ENCODE peak calls at places on chromosomes 3 and 15, in seven cellular contexts. H, K, N, A, V, M and R are unnamed samples.

GRCh38 chr3:129608087-129608935 is 1.8 kb upstream of the PLXND1 start:
- DNase-seq in H (no peak), K (peak), N (no peak), A (no peak), V (no peak), M (peak), R (no peak)

GRCh38 chr3:192802957-192803899 is 75.9 kb upstream of the FGF12 start:
- DNase-seq in H (no peak), K (peak), N (no peak), A (peak), V (no peak), M (peak), R (no peak)

GRCh38 chr15:38464675-38465074 is 10.7 kb downstream of the FAM98B start:
- DNase-seq in H (no peak), K (no peak), N (no peak), A (no peak), V (no peak), M (no peak), R (no peak)

GRCh38 chr15:67175643-67176071 is 78.8 kb downstream of the AAGAB start:
- DNase-seq in H (no peak), K (peak), N (no peak), A (peak), V (no peak), M (no peak), R (no peak)

GRCh38 chr3:39814007-39814406 is 4.6 kb downstream of the MYRIP start:
- DNase-seq in H (no peak), K (no peak), N (no peak), A (no peak), V (no peak), M (peak), R (no peak)

GRCh38 chr3:8712045-8712870 is 21.3 kb upstream of the CAV3 start:
- DNase-seq in H (no peak), K (no peak), N (no peak), A (no peak), V (no peak), M (peak), R (no peak)

GRCh38 chr3:143035466-143036214 is 34.3 kb downstream of the U2SURP start:
- DNase-seq in H (no peak), K (no peak), N (no peak), A (no peak), V (no peak), M (no peak), R (no peak)

GRCh38 chr3:119187266-119187665 is 13.9 kb downstream of the UPK1B start:
- DNase-seq in H (no peak), K (no peak), N (no peak), A (no peak), V (no peak), M (peak), R (no peak)

GRCh38 chr3:4449043-4449803 is 17.8 kb downstream of the SUMF1 start:
- DNase-seq in H (no peak), K (peak), N (no peak), A (no peak), V (no peak), M (no peak), R (no peak)

GRCh38 chr3:193702967-193703366 is 110.0 kb downstream of the OPA1 start:
- DNase-seq in H (no peak), K (no peak), N (no peak), A (no peak), V (no peak), M (peak), R (no peak)

GRCh38 chr15:82873000-82873680 is 63.7 kb downstream of the WHAMM start:
- DNase-seq in H (no peak), K (no peak), N (peak), A (no peak), V (no peak), M (no peak), R (no peak)

GRCh38 chr3:42498791-42499477 is 3.5 kb upstream of the VIPR1 start:
- DNase-seq in H (peak), K (no peak), N (no peak), A (no peak), V (no peak), M (no peak), R (peak)

GRCh38 chr15:68980786-68981185 is 33.7 kb upstream of the NOX5 start:
- DNase-seq in H (no peak), K (no peak), N (no peak), A (no peak), V (no peak), M (no peak), R (no peak)

GRCh38 chr3:141505166-141505565 is 18.3 kb downstream of the RASA2 start:
- DNase-seq in H (no peak), K (no peak), N (no peak), A (no peak), V (no peak), M (no peak), R (no peak)

GRCh38 chr15:71294251-71294635 is 179.0 kb downstream of the THSD4 start:
- DNase-seq in H (no peak), K (no peak), N (no peak), A (no peak), V (no peak), M (no peak), R (no peak)

GRCh38 chr3:13209334-13209733 is 136.1 kb upstream of the IQSEC1 start:
- DNase-seq in H (peak), K (no peak), N (no peak), A (no peak), V (no peak), M (no peak), R (peak)

GRCh38 chr3:62097121-62097520 is 276.2 kb downstream of the FEZF2 start:
- DNase-seq in H (no peak), K (no peak), N (no peak), A (no peak), V (no peak), M (no peak), R (no peak)

GRCh38 chr3:23984934-23985333 is 39.8 kb downstream of the NR1D2 start:
- DNase-seq in H (no peak), K (no peak), N (no peak), A (no peak), V (no peak), M (no peak), R (no peak)

GRCh38 chr15:95446854-95447253 is 883.6 kb upstream of the NR2F2 start:
- DNase-seq in H (no peak), K (no peak), N (no peak), A (peak), V (no peak), M (no peak), R (no peak)

GRCh38 chr15:82298032-82298431 is 35.4 kb downstream of the SAXO2 start:
- DNase-seq in H (peak), K (no peak), N (no peak), A (no peak), V (no peak), M (no peak), R (no peak)

GRCh38 chr3:9902372-9903237 is at the start of gene IL17RE:
- DNase-seq in H (peak), K (no peak), N (no peak), A (no peak), V (no peak), M (no peak), R (peak)

GRCh38 chr15:78392430-78392829 is 45.6 kb upstream of the IREB2 start:
- DNase-seq in H (no peak), K (no peak), N (no peak), A (no peak), V (no peak), M (no peak), R (no peak)

GRCh38 chr3:190063490-190063889 is 57.2 kb downstream of the P3H2 start:
- DNase-seq in H (no peak), K (peak), N (no peak), A (no peak), V (no peak), M (no peak), R (no peak)

DNA sequence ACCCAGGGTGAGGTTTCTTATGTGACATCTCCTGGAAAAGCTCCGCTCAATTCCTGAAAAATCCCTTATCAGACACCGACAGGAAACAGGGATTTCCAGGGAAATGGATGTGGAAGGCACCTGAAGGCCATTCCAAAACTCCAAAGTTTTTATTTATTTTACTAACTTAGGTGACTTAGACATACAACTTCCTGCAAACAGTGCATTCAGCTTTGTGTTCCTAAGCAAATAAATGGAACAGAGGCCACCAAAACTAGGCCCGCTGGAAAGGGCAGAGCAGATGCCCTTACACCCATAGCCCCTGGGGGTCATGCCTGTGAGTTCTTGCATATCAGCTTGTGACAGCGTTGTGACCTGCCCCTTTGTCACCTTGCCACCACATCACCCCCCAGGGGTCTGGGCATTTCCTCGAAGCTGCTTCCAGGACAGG is 239.4 kb downstream of the XXYLT1 start:
- DNase-seq in H (peak), K (peak), N (no peak), A (no peak), V (no peak), M (no peak), R (no peak)
- H3K27ac ChIP-seq in H (peak), K (peak), N (peak), A (no peak), V (no peak), M (no peak), R (no peak)

DNA sequence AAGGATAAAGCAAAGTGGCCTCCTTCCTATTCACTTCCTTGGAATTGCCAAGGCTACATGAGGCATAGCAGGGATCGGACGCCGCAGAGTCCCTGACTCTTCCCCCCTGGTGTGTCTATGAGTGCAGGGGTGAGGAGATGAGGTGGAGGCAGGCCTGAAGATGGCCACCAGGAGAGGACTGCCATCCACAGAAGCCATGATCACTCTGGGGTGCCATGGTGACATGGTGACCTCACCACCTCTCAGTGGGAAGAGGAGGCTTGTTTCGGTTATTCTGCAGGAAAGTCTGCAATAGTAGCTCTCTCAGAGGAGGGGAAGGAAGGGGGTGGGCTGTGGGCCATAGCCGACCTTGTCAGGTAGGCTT is 57.0 kb upstream of the LIMD1 start:
- DNase-seq in H (no peak), K (peak), N (no peak), A (no peak), V (no peak), M (no peak), R (no peak)
- H3K27ac ChIP-seq in H (peak), K (no peak), N (peak), A (no peak), V (no peak), M (no peak), R (no peak)

DNA sequence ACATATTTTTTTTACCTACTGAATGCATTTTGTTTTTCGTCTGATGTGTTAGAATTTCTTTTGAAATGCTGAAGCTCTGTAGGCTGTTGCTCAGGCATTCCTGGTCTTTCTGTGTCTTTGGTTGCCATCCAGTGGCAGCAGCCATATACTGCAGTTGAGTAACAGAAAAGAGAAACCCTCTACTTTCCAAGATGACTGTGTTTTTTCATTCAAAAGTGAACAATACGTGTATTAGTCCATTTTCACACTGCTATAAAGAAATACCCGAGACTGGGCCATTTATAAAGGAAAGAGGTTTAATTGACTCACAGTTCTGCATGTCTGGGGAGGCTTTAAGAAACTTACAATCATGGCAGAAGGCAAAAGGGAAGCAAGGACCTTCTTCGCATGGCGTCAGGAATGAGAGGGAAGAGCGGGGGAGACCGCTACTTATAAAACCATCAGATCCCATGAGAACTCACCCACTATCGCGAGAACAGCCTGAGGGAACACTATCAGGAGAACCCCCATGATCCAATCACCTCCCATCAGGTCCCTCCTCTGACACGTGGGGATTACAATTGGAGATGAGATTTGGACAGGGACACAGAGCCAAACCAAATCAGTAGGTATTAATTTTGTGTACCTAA is 4.7 kb upstream of the GOLGA8B start:
- DNase-seq in H (no peak), K (peak), N (no peak), A (peak), V (no peak), M (peak), R (peak)
- H3K27ac ChIP-seq in H (no peak), K (no peak), N (no peak), A (no peak), V (peak), M (peak), R (no peak)

GRCh38 chr15:80709542-80709941 is 14.4 kb downstream of the ABHD17C start:
- DNase-seq in H (peak), K (no peak), N (no peak), A (no peak), V (no peak), M (no peak), R (no peak)
- H3K27ac ChIP-seq in H (peak), K (no peak), N (no peak), A (no peak), V (no peak), M (no peak), R (no peak)

GRCh38 chr3:64890466-64890865 is 202.7 kb upstream of the ADAMTS9 start:
- DNase-seq in H (no peak), K (no peak), N (no peak), A (no peak), V (no peak), M (no peak), R (no peak)
- H3K27ac ChIP-seq in H (no peak), K (no peak), N (peak), A (no peak), V (no peak), M (no peak), R (no peak)

GRCh38 chr15:75107905-75108838 is 84.8 kb downstream of the PPCDC start:
- DNase-seq in H (no peak), K (no peak), N (no peak), A (peak), V (no peak), M (peak), R (no peak)

GRCh38 chr15:75112278-75112847 is 89.0 kb downstream of the PPCDC start:
- DNase-seq in H (no peak), K (no peak), N (no peak), A (no peak), V (no peak), M (no peak), R (no peak)

GRCh38 chr15:75107509-75107904 is 84.1 kb downstream of the PPCDC start:
- DNase-seq in H (no peak), K (no peak), N (no peak), A (no peak), V (no peak), M (no peak), R (no peak)

GRCh38 chr15:75109731-75110130 is 86.3 kb downstream of the PPCDC start:
- DNase-seq in H (no peak), K (no peak), N (no peak), A (no peak), V (no peak), M (no peak), R (no peak)

DNA sequence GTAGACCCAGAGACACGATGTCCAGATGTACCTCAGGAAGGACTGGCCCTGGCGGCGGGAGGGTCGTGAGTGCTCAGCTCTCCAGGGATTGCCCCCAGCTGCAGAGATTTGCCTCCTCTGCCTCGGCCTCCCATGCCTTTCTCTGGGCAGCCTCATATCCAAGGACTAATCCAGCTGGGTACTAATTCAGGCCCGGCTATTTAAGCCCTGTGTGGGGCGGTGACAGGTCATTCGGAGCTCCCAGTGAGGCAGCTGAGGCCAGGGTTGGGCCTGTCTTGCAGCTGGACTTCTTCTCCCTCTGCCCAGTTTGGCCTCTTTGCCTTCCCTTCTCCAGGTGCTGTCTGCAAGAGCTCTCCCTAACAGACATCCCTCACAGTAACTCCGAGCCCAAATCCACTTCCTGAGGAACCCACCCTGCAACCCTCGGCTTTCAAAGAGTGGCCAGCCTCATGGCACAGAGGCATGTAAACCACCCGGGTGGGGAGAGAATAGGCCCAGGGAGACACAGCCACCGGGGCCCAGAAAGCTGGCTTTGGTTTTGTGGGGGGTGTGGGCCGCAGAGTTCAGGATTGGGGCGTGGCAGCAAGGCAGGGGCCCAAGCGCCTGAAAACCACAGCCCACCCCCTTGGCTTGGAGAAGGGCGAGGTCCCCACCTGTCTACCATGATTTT is 85.8 kb downstream of the PPCDC start:
- DNase-seq in H (no peak), K (no peak), N (no peak), A (no peak), V (no peak), M (no peak), R (no peak)
- H3K27ac ChIP-seq in H (no peak), K (no peak), N (no peak), A (no peak), V (no peak), M (no peak), R (no peak)

DNA sequence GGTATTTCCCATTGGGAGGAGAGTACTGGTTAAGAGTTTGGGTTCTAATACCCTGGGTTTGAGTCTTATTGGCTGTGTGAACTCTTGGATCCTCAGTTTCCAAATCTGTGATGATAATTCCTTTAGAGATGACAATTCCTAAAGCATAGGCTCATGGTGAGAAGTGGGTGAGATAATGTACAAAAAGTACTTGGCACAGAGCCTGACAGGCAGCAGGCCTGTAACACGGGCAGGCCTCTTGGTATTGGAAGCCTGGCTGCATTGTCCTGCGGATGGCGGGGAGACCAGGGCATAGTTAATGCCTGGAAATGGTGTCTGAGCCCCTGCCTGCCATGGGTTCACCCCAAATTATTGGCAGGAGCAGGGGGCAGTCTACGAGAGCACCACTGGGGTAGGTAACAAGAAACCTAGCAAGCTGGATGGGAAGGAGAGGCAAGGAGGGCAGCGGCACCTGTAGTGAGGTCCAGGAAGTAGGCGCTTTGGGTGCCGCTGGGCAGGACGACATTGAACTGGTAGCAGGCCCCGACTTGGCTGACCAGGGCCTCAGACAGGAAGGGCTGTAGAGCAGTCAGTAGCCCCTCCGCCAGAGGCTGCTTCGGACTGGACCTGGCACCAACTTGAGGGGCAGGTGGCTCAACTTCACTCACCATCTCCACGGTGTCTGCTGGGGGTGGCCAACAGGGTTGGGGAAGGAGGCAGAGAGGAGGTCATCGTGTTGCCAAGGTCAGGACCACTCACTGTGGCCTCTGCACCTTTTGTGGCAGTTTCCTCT is 7.7 kb downstream of the STOML1 start:
- DNase-seq in H (peak), K (no peak), N (no peak), A (no peak), V (no peak), M (no peak), R (peak)
- H3K27ac ChIP-seq in H (peak), K (no peak), N (peak), A (no peak), V (no peak), M (no peak), R (no peak)

GRCh38 chr3:170418422-170419300 is at the start of gene CLDN11:
- DNase-seq in H (no peak), K (peak), N (peak), A (no peak), V (peak), M (peak), R (no peak)

GRCh38 chr3:170410428-170411029 is 8.1 kb upstream of the CLDN11 start:
- DNase-seq in H (no peak), K (peak), N (no peak), A (peak), V (no peak), M (no peak), R (no peak)

GRCh38 chr3:170414202-170414663 is 4.4 kb upstream of the CLDN11 start:
- DNase-seq in H (no peak), K (peak), N (no peak), A (peak), V (no peak), M (peak), R (no peak)

GRCh38 chr3:170417090-170417489 is 1.6 kb upstream of the CLDN11 start:
- DNase-seq in H (no peak), K (no peak), N (no peak), A (no peak), V (no peak), M (no peak), R (no peak)

GRCh38 chr3:170413291-170413690 is 5.4 kb upstream of the CLDN11 start:
- DNase-seq in H (no peak), K (no peak), N (no peak), A (no peak), V (no peak), M (no peak), R (no peak)
- H3K27ac ChIP-seq in H (no peak), K (no peak), N (no peak), A (no peak), V (no peak), M (no peak), R (no peak)